ENCODE peak calls at places on chromosomes 4 and X, in six cellular contexts. One of them, this sample, is unnamed.

GRCh38 chrX:125436855-125437254 is 117.2 kb downstream of the TEX13C start:
- DNase-seq in H1: no peak
- DNase-seq in mesendoderm: peak
- DNase-seq in IMR-90: no peak
- DNase-seq in H9: no peak
- DNase-seq in neuronal stem cell: peak
- DNase-seq in this sample: peak

GRCh38 chr4:26330186-26330787 is 9.5 kb downstream of the RBPJ start:
- DNase-seq in H9: no peak
- DNase-seq in IMR-90: peak
- DNase-seq in mesendoderm: peak
- DNase-seq in neuronal stem cell: no peak
- DNase-seq in H1: no peak
- DNase-seq in this sample: peak

GRCh38 chr4:76984788-76985211 is 35.2 kb downstream of the SEPTIN11 start:
- DNase-seq in mesendoderm: peak
- DNase-seq in neuronal stem cell: peak
- DNase-seq in H1: no peak
- DNase-seq in IMR-90: peak
- DNase-seq in H9: no peak
- DNase-seq in this sample: peak

GRCh38 chr4:37393889-37394288 is 149.3 kb downstream of the NWD2 start:
- DNase-seq in mesendoderm: peak
- DNase-seq in H1: no peak
- DNase-seq in H9: no peak
- DNase-seq in neuronal stem cell: no peak
- DNase-seq in IMR-90: no peak
- DNase-seq in this sample: no peak

GRCh38 chr4:177119693-177120092 is 190.0 kb upstream of the NEIL3 start:
- DNase-seq in IMR-90: no peak
- DNase-seq in mesendoderm: no peak
- DNase-seq in H9: no peak
- DNase-seq in H1: no peak
- DNase-seq in neuronal stem cell: no peak
- DNase-seq in this sample: no peak

GRCh38 chrX:124226129-124226528 is 106.3 kb upstream of the TEX13D start:
- DNase-seq in neuronal stem cell: no peak
- DNase-seq in mesendoderm: no peak
- DNase-seq in H1: no peak
- DNase-seq in H9: no peak
- DNase-seq in IMR-90: no peak
- DNase-seq in this sample: no peak

GRCh38 chr4:86717651-86718050 is 123.5 kb downstream of the PTPN13 start:
- DNase-seq in mesendoderm: no peak
- DNase-seq in IMR-90: no peak
- DNase-seq in neuronal stem cell: no peak
- DNase-seq in H1: no peak
- DNase-seq in H9: no peak
- DNase-seq in this sample: no peak

GRCh38 chr4:46993075-46994006 is at the start of gene GABRA4:
- DNase-seq in neuronal stem cell: peak
- DNase-seq in H9: peak
- DNase-seq in mesendoderm: peak
- DNase-seq in IMR-90: no peak
- DNase-seq in H1: peak
- DNase-seq in this sample: peak

GRCh38 chrX:123060986-123061385 is 123.1 kb upstream of the GRIA3 start:
- DNase-seq in mesendoderm: no peak
- DNase-seq in H1: no peak
- DNase-seq in IMR-90: no peak
- DNase-seq in neuronal stem cell: no peak
- DNase-seq in H9: no peak
- DNase-seq in this sample: no peak

GRCh38 chrX:40278340-40279090 is 180.8 kb upstream of the BCOR start:
- DNase-seq in neuronal stem cell: no peak
- DNase-seq in mesendoderm: no peak
- DNase-seq in IMR-90: no peak
- DNase-seq in H1: no peak
- DNase-seq in H9: no peak
- DNase-seq in this sample: peak

GRCh38 chrX:23317799-23318724 is 16.6 kb upstream of the PTCHD1 start:
- DNase-seq in neuronal stem cell: no peak
- DNase-seq in H1: peak
- DNase-seq in mesendoderm: peak
- DNase-seq in H9: peak
- DNase-seq in IMR-90: no peak
- DNase-seq in this sample: no peak

GRCh38 chr4:183214912-183215488 is 105.1 kb downstream of the CLDN22 start:
- DNase-seq in neuronal stem cell: no peak
- DNase-seq in H9: no peak
- DNase-seq in IMR-90: no peak
- DNase-seq in mesendoderm: no peak
- DNase-seq in H1: no peak
- DNase-seq in this sample: no peak

GRCh38 chr4:34723606-34724005 is 1520.7 kb downstream of the ARAP2 start:
- DNase-seq in IMR-90: no peak
- DNase-seq in neuronal stem cell: no peak
- DNase-seq in H9: no peak
- DNase-seq in mesendoderm: no peak
- DNase-seq in H1: no peak
- DNase-seq in this sample: peak

GRCh38 chrX:102517331-102517730 is 792 bp upstream of the TMSB15A start:
- DNase-seq in H9: no peak
- DNase-seq in H1: no peak
- DNase-seq in IMR-90: peak
- DNase-seq in mesendoderm: peak
- DNase-seq in neuronal stem cell: no peak
- DNase-seq in this sample: peak

GRCh38 chrX:102516314-102516936 is at the start of gene TMSB15A:
- DNase-seq in H1: peak
- DNase-seq in mesendoderm: peak
- DNase-seq in neuronal stem cell: peak
- DNase-seq in IMR-90: peak
- DNase-seq in H9: peak
- DNase-seq in this sample: peak

GRCh38 chrX:102514536-102514935 is 2.0 kb downstream of the TMSB15A start:
- DNase-seq in neuronal stem cell: no peak
- DNase-seq in mesendoderm: no peak
- DNase-seq in H9: no peak
- DNase-seq in H1: no peak
- DNase-seq in IMR-90: no peak
- DNase-seq in this sample: no peak
- H3K27ac ChIP-seq in neuronal stem cell: no peak
- H3K27ac ChIP-seq in mesendoderm: no peak
- H3K27ac ChIP-seq in H9: no peak
- H3K27ac ChIP-seq in H1: no peak
- H3K27ac ChIP-seq in IMR-90: no peak
- H3K27ac ChIP-seq in this sample: no peak

GRCh38 chr4:30068234-30068633 is 651.9 kb upstream of the PCDH7 start:
- DNase-seq in mesendoderm: no peak
- DNase-seq in neuronal stem cell: no peak
- DNase-seq in H1: no peak
- DNase-seq in H9: no peak
- DNase-seq in IMR-90: no peak
- DNase-seq in this sample: no peak
- H2BK15ac ChIP-seq in mesendoderm: no peak
- H2BK15ac ChIP-seq in neuronal stem cell: no peak
- H2BK15ac ChIP-seq in H1: no peak
- H2BK15ac ChIP-seq in H9: no peak
- H2BK15ac ChIP-seq in IMR-90: no peak
- H2BK15ac ChIP-seq in this sample: no peak

GRCh38 chr4:83110970-83111369 is 3.6 kb downstream of the PLAC8 start:
- DNase-seq in neuronal stem cell: no peak
- DNase-seq in mesendoderm: no peak
- DNase-seq in H1: no peak
- DNase-seq in IMR-90: no peak
- DNase-seq in H9: no peak
- DNase-seq in this sample: no peak

GRCh38 chr4:83110222-83110945 is 4.1 kb downstream of the PLAC8 start:
- DNase-seq in mesendoderm: peak
- DNase-seq in H1: peak
- DNase-seq in H9: peak
- DNase-seq in IMR-90: peak
- DNase-seq in neuronal stem cell: peak
- DNase-seq in this sample: peak

GRCh38 chr4:83108101-83108861 is 6.2 kb downstream of the PLAC8 start:
- DNase-seq in IMR-90: no peak
- DNase-seq in neuronal stem cell: no peak
- DNase-seq in H9: no peak
- DNase-seq in H1: no peak
- DNase-seq in mesendoderm: peak
- DNase-seq in this sample: no peak

GRCh38 chr4:83107636-83108035 is 6.9 kb downstream of the PLAC8 start:
- DNase-seq in H9: no peak
- DNase-seq in neuronal stem cell: no peak
- DNase-seq in IMR-90: no peak
- DNase-seq in mesendoderm: no peak
- DNase-seq in H1: no peak
- DNase-seq in this sample: no peak

DNA sequence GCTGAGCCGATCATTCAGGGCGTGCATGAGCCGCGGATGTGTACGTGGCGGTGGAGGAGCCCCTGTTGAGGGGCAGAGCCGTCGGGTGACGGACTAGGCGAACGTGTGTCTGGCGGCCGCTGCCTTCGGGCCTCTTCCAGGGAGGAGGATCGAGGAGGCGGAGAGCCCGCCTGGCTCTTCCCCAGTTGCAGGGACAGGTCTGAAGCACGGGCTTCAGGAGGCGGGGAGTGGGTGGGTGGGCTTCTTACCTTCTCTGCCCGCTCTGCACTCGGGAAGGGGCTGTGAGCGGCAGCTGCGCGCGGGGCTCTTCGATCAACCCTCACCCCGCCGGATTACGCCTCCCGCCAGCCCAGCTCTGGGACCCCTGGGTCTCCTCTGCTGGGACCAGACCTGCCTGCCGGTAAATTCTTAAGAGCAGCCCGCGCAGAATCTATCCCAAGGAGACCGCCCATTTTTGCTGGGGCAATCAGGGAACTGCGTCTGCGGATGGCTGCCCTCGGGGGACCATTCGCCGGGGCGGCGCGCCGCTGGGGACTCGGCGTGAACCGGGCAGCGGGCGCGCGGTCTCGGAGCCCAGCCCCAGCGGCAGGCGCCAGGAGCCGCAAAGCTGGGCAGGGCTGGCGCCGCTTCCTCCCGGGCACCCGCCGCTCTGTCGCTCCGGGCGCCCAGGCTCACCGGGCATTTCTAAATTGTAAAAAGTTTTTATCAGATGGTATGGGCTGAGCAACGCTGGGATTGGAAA is 4.9 kb downstream of the PLAC8 start:
- DNase-seq in mesendoderm: peak
- DNase-seq in IMR-90: peak
- DNase-seq in neuronal stem cell: peak
- DNase-seq in H1: peak
- DNase-seq in H9: peak
- DNase-seq in this sample: peak
- H2BK5ac ChIP-seq in mesendoderm: no peak
- H2BK5ac ChIP-seq in IMR-90: no peak
- H2BK5ac ChIP-seq in neuronal stem cell: no peak
- H2BK5ac ChIP-seq in H1: no peak
- H2BK5ac ChIP-seq in H9: no peak
- H2BK5ac ChIP-seq in this sample: peak

GRCh38 chr4:17623451-17624001 is 9.1 kb downstream of the MED28 start:
- DNase-seq in H9: no peak
- DNase-seq in mesendoderm: no peak
- DNase-seq in neuronal stem cell: no peak
- DNase-seq in IMR-90: peak
- DNase-seq in H1: no peak
- DNase-seq in this sample: no peak
- H3K27ac ChIP-seq in H9: no peak
- H3K27ac ChIP-seq in mesendoderm: no peak
- H3K27ac ChIP-seq in neuronal stem cell: no peak
- H3K27ac ChIP-seq in IMR-90: no peak
- H3K27ac ChIP-seq in H1: no peak
- H3K27ac ChIP-seq in this sample: no peak

GRCh38 chr4:67430989-67431388 is 114.3 kb downstream of the CENPC start:
- DNase-seq in H9: no peak
- DNase-seq in mesendoderm: no peak
- DNase-seq in IMR-90: no peak
- DNase-seq in neuronal stem cell: no peak
- DNase-seq in H1: no peak
- DNase-seq in this sample: no peak

GRCh38 chr4:67428819-67429218 is 116.5 kb downstream of the CENPC start:
- DNase-seq in H1: no peak
- DNase-seq in H9: no peak
- DNase-seq in IMR-90: no peak
- DNase-seq in mesendoderm: no peak
- DNase-seq in neuronal stem cell: no peak
- DNase-seq in this sample: no peak
- H2BK15ac ChIP-seq in H1: no peak
- H2BK15ac ChIP-seq in H9: no peak
- H2BK15ac ChIP-seq in IMR-90: no peak
- H2BK15ac ChIP-seq in mesendoderm: no peak
- H2BK15ac ChIP-seq in neuronal stem cell: no peak
- H2BK15ac ChIP-seq in this sample: no peak

DNA sequence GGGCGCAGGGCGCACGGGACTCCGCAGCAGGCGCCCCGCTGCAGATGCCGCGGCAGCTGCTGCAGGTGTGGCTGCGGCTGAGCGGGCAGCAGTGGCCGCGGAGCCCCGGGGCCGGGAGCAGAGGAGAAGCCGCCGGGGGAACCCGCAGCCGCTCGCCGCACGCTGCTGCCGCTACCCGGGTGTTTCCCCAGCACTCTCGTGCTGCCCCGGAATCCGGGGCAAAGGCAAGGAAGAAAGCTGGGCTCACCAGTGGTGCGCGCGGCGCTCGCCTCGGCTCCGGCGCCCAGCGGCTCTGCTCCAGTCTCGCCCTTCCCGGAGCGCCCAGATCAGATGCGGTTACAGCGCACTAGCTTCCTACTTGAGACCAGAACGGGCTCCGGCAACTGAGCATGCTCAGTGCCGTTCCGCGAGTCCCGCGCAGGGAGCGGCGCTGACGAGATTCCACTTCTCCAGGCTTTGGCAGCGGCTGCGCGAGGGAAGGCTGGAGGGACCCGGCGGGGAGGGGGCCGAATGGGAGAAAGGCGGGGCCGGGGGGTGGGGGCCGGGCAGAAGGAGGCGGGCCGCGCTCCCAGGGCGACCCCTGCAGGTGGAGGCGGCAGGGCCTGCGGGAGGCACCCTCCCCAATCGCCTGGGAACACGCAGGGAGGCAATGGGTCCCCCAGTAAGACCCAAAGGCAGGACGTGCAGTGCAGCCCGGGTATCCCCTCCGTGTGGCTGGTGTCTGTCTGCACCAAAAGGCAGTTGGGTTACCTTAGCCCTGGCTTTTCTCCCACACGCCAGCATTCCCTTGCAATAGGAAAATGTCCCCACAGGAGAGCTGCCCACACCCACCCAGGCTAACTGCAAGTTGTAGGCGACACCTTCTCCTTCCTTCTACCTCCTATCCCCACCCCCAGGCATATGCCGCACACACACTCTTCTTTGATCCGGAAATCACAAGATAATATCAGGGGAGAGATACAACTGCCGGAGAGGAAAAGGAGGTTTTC is at the start of gene APBB2:
- DNase-seq in neuronal stem cell: peak
- DNase-seq in IMR-90: peak
- DNase-seq in H9: peak
- DNase-seq in H1: peak
- DNase-seq in mesendoderm: peak
- DNase-seq in this sample: peak
- H2BK5ac ChIP-seq in neuronal stem cell: no peak
- H2BK5ac ChIP-seq in IMR-90: peak
- H2BK5ac ChIP-seq in H9: no peak
- H2BK5ac ChIP-seq in H1: peak
- H2BK5ac ChIP-seq in mesendoderm: peak
- H2BK5ac ChIP-seq in this sample: peak

This sample was measured in mesenchymal stem cell.